ENCODE peak calls at places on chromosomes 2 and 18, in seven cellular contexts. T is left ventricle myocardium superior, L is NCI-H1092 treated with DMSO at 0.1 percent for 48 hours, B is RPMI7951, A is GM10248, W is NCI-H460, D is progenitor cell of endocrine pancreas. M is an unnamed sample.

GRCh38 chr2:96811916-96812315 is 4.2 kb upstream of the CNNM3 start:
- DNase-seq in D (no peak), A (no peak), T (peak), W (no peak), L (no peak), B (no peak), M (no peak)

GRCh38 chr2:44715671-44716077 is 225.8 kb upstream of the SIX3 start:
- DNase-seq in D (no peak), L (peak), B (peak), T (no peak), A (no peak), W (peak), M (no peak)

GRCh38 chr2:65402339-65402738 is 30.1 kb downstream of the SPRED2 start:
- DNase-seq in L (no peak), B (no peak), D (no peak), T (no peak), W (no peak), A (no peak), M (no peak)

GRCh38 chr2:47653909-47654789 is 128.8 kb upstream of the MSH6 start:
- DNase-seq in B (peak), W (no peak), T (no peak), L (peak), A (no peak), D (peak), M (no peak)

GRCh38 chr18:10293966-10294365 is 160.5 kb upstream of the APCDD1 start:
- DNase-seq in A (no peak), L (no peak), T (no peak), W (no peak), B (no peak), D (no peak), M (no peak)

GRCh38 chr2:204437815-204438766 is 107.2 kb upstream of the PARD3B start:
- DNase-seq in B (no peak), D (no peak), A (no peak), W (no peak), T (no peak), L (no peak), M (no peak)

GRCh38 chr18:2683055-2683454 is 27.5 kb downstream of the SMCHD1 start:
- DNase-seq in W (no peak), D (no peak), A (no peak), L (no peak), B (no peak), T (no peak), M (no peak)

GRCh38 chr18:37997695-37998094 is 432.1 kb upstream of the CELF4 start:
- DNase-seq in A (no peak), T (no peak), L (no peak), B (no peak), W (no peak), D (no peak), M (no peak)

GRCh38 chr18:31102020-31102684 is at the start of gene DSC2:
- DNase-seq in L (no peak), B (no peak), A (peak), D (peak), T (peak), W (no peak), M (peak)

GRCh38 chr18:76495435-76496199 is 575 bp upstream of the ZNF516 start:
- DNase-seq in W (no peak), L (peak), A (no peak), B (peak), T (peak), D (peak), M (peak)

GRCh38 chr18:48975817-48976649 is 25.3 kb upstream of the SMAD7 start:
- DNase-seq in L (peak), D (no peak), W (peak), B (peak), T (peak), A (peak), M (peak)

GRCh38 chr2:54207666-54208195 is 48.3 kb downstream of the TSPYL6 start:
- DNase-seq in L (no peak), A (no peak), T (no peak), D (no peak), W (no peak), B (peak), M (no peak)

GRCh38 chr18:10055125-10055750 is 141.4 kb downstream of the VAPA start:
- DNase-seq in D (no peak), A (no peak), W (no peak), B (no peak), L (no peak), T (no peak), M (no peak)

GRCh38 chr2:127762846-127763245 is 48.1 kb downstream of the WDR33 start:
- DNase-seq in L (no peak), W (no peak), D (no peak), B (no peak), A (no peak), T (no peak), M (no peak)

GRCh38 chr2:219905640-219906039 is 278.2 kb downstream of the SLC4A3 start:
- DNase-seq in B (no peak), D (no peak), L (no peak), A (no peak), W (no peak), T (no peak), M (no peak)

GRCh38 chr2:12950957-12951656 is 234.4 kb downstream of the TRIB2 start:
- DNase-seq in D (no peak), B (peak), L (no peak), W (no peak), A (no peak), T (no peak), M (no peak)

M was measured in NCI-H1930.